ENCODE peak calls at places on chromosome 14, in four cellular contexts. D, Q, L and Z are unnamed samples.

GRCh38 chr14:91115986-91116385 is 2.1 kb downstream of the DGLUCY start:
- DNase-seq in L (no peak), D (no peak), Q (no peak), Z (no peak)

GRCh38 chr14:72270341-72270740 is 338.1 kb downstream of the RGS6 start:
- DNase-seq in L (no peak), Q (no peak), D (no peak), Z (no peak)

GRCh38 chr14:68637106-68638021 is 155.5 kb downstream of the ZFP36L1 start:
- DNase-seq in Q (no peak), L (no peak), D (no peak), Z (no peak)

GRCh38 chr14:23186913-23187654 is 3.6 kb upstream of the SLC7A8 start:
- DNase-seq in D (peak; percentile 64), L (peak; percentile 5), Q (peak; percentile 63), Z (peak; percentile 78)

GRCh38 chr14:100900837-100901390 is 2.6 kb downstream of the RTL1 start:
- DNase-seq in Q (peak; percentile 81), L (no peak), D (peak; percentile 35), Z (peak; percentile 72)

GRCh38 chr14:91311284-91311662 is 66.8 kb upstream of the GPR68 start:
- DNase-seq in D (no peak), Q (no peak), L (no peak), Z (no peak)

GRCh38 chr14:69247691-69248440 is 12.1 kb upstream of the GALNT16 start:
- DNase-seq in D (no peak), L (no peak), Q (no peak), Z (no peak)

GRCh38 chr14:66662374-66662773 is 154.4 kb downstream of the GPHN start:
- DNase-seq in Q (no peak), D (no peak), L (no peak), Z (peak; percentile 10)

GRCh38 chr14:77141592-77142288 is at the start of gene ZDHHC22:
- DNase-seq in Q (peak; percentile 92), D (peak; percentile 36), L (no peak), Z (no peak)

GRCh38 chr14:69685716-69686115 is 74.3 kb downstream of the SUSD6 start:
- DNase-seq in D (no peak), Q (no peak), L (no peak), Z (peak; percentile 62)

GRCh38 chr14:61671086-61671485 is 24.2 kb upstream of the HIF1A start:
- DNase-seq in L (no peak), D (no peak), Q (no peak), Z (no peak)

GRCh38 chr14:52553002-52553670 is 500 bp downstream of the GPR137C start:
- DNase-seq in D (no peak), L (no peak), Q (no peak), Z (no peak)

GRCh38 chr14:38150075-38150474 is 57.6 kb upstream of the SSTR1 start:
- DNase-seq in L (no peak), Q (no peak), D (no peak), Z (no peak)

GRCh38 chr14:56808314-56809201 is 1.7 kb downstream of the OTX2 start:
- DNase-seq in D (no peak), Q (no peak), L (no peak), Z (no peak)

GRCh38 chr14:53180272-53181221 is 27.4 kb upstream of the DDHD1 start:
- DNase-seq in L (peak; percentile 78), Q (no peak), D (no peak), Z (peak; percentile 15)

GRCh38 chr14:58107947-58108552 is 44.0 kb downstream of the ARMH4 start:
- DNase-seq in L (no peak), D (peak; percentile 40), Q (peak; percentile 51), Z (peak; percentile 44)

GRCh38 chr14:67263499-67264149 is 22.4 kb downstream of the PALS1 start:
- DNase-seq in Q (no peak), D (no peak), L (no peak), Z (no peak)

GRCh38 chr14:103402700-103403099 is 17.5 kb downstream of the MARK3 start:
- DNase-seq in D (no peak), L (no peak), Q (no peak), Z (no peak)

GRCh38 chr14:62409185-62409584 is 636.1 kb downstream of the KCNH5 start:
- DNase-seq in L (no peak), Q (no peak), D (no peak), Z (no peak)

GRCh38 chr14:22502007-22502406 is 87.0 kb downstream of the DAD1 start:
- DNase-seq in Q (no peak), D (no peak), L (no peak), Z (no peak)

GRCh38 chr14:75297417-75298040 is 18.9 kb downstream of the FOS start:
- DNase-seq in D (no peak), L (no peak), Q (no peak), Z (no peak)

GRCh38 chr14:22978487-22978837 is 3.9 kb downstream of the AJUBA start:
- DNase-seq in Q (no peak), L (no peak), D (no peak), Z (no peak)

GRCh38 chr14:101077511-101078074 is 174.1 kb upstream of the RTL1 start:
- DNase-seq in L (no peak), D (no peak), Q (peak; percentile 73), Z (no peak)

GRCh38 chr14:31219169-31219568 is 11.6 kb upstream of the HECTD1 start:
- DNase-seq in D (no peak), Q (no peak), L (no peak), Z (no peak)

GRCh38 chr14:74804219-74804825 is 41.2 kb downstream of the YLPM1 start:
- DNase-seq in D (peak; percentile 10), Q (peak; percentile 44), L (no peak), Z (peak; percentile 26)

GRCh38 chr14:38044710-38045109 is 163.0 kb upstream of the SSTR1 start:
- DNase-seq in D (no peak), L (no peak), Q (no peak), Z (no peak)

GRCh38 chr14:78633747-78634146 is 463.6 kb downstream of the NRXN3 start:
- DNase-seq in D (no peak), L (no peak), Q (no peak), Z (no peak)

GRCh38 chr14:30214456-30215090 is 286.9 kb upstream of the PRKD1 start:
- DNase-seq in Q (peak; percentile 3), D (peak; percentile 14), L (peak; percentile 8), Z (peak; percentile 75)

DNA sequence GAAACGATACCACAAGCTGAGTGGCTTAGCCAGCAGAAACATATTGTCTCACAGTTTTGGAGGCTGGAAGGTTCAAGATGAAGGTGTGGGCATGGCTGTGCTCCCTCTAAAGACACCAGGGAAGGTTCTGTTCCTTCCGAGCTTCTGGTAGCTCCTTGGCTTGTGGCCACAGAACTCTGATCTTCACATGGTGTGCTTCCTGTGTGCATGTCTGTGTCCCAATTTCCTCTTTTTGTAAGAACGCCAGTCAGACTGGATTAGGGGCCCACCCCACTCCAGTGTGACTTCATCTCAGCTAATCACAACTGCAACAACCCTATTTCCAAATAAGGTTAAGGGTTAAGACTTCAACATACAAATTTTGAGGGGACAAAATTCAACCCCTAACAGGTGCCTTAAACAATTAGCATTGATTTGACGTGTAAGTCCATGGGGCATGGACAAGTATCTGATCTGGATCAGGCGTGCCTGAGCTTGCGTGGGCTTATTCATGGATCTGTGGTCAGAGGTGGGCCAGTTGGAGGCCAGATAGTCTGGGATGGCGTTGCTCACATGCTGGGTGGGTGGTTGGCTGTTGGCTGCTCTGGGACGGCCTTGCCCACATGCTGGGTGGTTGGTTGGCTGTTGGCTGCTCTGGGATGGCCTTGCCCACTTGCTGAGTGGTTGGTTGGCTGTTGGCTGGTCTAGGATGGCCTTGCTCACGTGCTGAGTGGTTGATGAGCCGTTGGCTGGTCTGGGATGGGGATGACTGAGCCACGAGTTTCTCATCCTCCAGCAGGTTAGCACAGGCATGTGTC is 88.5 kb downstream of the LGMN start:
- DNase-seq in D (no peak), Q (no peak), L (no peak), Z (no peak)
- TF ChIP-seq PBX3 in D (no peak), Q (no peak), L (no peak), Z (no peak)

GRCh38 chr14:102258136-102258535 is 46.8 kb downstream of the MOK start:
- DNase-seq in Q (no peak), L (no peak), D (no peak), Z (no peak)

GRCh38 chr14:102264355-102264754 is 40.6 kb downstream of the MOK start:
- DNase-seq in L (no peak), Q (no peak), D (no peak), Z (no peak)

GRCh38 chr14:102264775-102265174 is 40.2 kb downstream of the MOK start:
- DNase-seq in Q (no peak), L (no peak), D (no peak), Z (no peak)

DNA sequence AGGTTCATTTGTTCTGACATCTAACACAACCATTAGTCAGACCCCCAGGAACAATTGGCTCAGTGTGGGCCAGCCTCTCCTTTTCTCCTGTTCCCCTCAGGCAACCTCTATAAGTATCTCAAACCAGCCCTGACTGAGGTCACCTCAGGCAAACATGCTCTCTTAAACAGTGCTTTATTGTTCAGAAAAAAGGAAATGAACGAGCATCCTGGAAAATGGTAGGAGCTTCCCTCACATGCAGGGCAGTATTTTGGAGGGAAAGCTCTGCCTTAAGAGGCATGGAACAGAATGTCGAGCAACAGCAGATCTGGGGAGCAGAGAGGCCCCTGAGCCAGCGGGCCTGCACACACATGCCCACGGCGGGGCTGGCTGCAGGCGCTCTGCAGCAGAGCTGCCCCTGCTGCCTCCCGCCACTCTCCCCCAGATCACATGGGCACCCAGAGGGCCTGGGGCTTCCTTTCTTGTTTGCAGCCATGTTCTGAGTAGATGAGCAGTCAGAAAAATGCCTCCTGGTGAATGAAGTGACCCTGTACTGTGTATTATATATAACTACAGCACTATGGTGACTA is 42.0 kb downstream of the MOK start:
- DNase-seq in L (no peak), Q (peak; percentile 79), D (peak; percentile 33), Z (peak; percentile 95)
- TF ChIP-seq PBX3 in L (no peak), Q (peak; percentile 34), D (no peak), Z (no peak)

DNA sequence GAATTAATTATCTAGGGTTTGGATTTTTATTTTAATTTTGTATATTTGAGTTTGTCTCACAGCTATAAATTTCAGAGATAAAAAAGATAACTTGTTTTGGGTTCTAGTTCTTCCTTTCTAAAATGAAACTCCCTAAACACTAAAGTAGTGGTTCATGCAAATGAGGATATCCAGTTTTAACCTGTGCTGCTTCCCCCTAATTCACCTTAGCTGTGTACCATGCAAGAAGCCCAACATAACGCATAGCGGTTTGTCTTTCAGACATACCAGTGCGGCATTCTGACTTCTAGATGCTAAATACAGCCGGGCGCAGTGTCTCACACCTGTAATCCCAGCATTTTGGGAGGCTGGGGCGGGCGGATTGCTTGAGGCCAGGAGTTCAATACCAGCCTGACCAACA is 288.6 kb upstream of the NPAS3 start:
- DNase-seq in D (no peak), L (no peak), Q (no peak), Z (no peak)
- TF ChIP-seq PBX3 in D (no peak), L (no peak), Q (no peak), Z (no peak)

DNA sequence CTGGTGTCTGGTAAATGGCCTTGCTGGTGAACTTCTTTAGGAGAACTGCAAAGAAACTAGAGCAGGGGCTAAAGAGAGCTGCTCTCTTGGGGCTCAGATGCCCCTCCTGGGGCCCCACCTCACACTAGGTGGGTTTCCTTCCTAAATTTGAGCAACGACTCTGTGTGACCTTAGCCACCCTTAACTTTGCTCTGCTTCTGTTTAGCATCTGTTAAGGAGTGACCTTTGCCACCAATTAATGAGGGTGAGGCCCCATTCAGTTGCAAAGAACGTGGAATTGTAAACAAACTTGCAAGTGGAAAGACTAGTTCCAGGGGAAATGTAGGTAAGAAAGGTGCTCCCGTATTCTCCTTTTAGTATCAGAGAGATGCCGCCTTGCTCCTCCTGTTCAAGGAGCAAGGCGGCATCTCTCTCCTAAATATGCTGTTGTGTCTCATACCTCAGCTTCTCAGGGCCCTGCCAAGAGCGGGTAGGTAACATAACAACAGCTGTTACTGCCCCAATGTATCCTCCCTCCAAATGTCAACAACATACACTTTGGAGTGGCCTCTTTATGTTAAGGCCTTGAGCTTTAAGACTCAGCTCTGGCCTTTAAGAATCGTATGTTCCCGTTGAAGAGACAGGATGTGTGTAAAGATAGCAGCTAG is 77.6 kb upstream of the FUT8 start:
- DNase-seq in Q (no peak), D (no peak), L (no peak), Z (no peak)
- TF ChIP-seq PBX3 in Q (no peak), D (no peak), L (no peak), Z (no peak)

GRCh38 chr14:21317433-21317832 is 37.5 kb downstream of the RPGRIP1 start:
- DNase-seq in D (no peak), Q (no peak), L (no peak), Z (no peak)
- TF ChIP-seq PBX3 in D (no peak), Q (no peak), L (no peak), Z (no peak)